ENCODE peak calls at places on chromosomes 13 and 19, in four cellular contexts. D is left lung, Z is spleen, R is endodermal cell. U is an unnamed sample. For H3K36me3, the result is how much of the 10 kb centered on the place peaks cover.

GRCh38 chr13:111966969-111967368 is 100.0 kb upstream of the SOX1 start:
- DNase-seq in D (no peak), Z (no peak), R (no peak), U (no peak)

GRCh38 chr19:33868821-33869412 is 72.2 kb downstream of the KCTD15 start:
- DNase-seq in D (no peak), Z (peak), R (peak), U (no peak)

GRCh38 chr13:85287528-85287927 is 511.7 kb downstream of the SLITRK6 start:
- DNase-seq in D (no peak), Z (no peak), R (no peak), U (no peak)

GRCh38 chr13:101455863-101456262 is 3.4 kb downstream of the ITGBL1 start:
- DNase-seq in D (no peak), Z (no peak), R (no peak), U (no peak)

GRCh38 chr19:38728752-38729541 is 15.3 kb downstream of the CAPN12 start:
- DNase-seq in D (peak), Z (peak), R (no peak), U (no peak)

GRCh38 chr19:1843116-1843515 is 5.2 kb downstream of the REXO1 start:
- DNase-seq in D (no peak), Z (no peak), R (no peak), U (no peak)

GRCh38 chr19:48735031-48735615 is 5.3 kb downstream of the RASIP1 start:
- DNase-seq in D (peak), Z (no peak), R (peak), U (no peak)

GRCh38 chr13:43657485-43657884 is 129.3 kb downstream of the ENOX1 start:
- DNase-seq in D (no peak), Z (no peak), R (no peak), U (no peak)

GRCh38 chr19:10805758-10806247 is 30.2 kb downstream of the TMED1 start:
- DNase-seq in D (no peak), Z (no peak), R (no peak), U (no peak)

GRCh38 chr19:2048959-2049740 is 1.9 kb downstream of the MKNK2 start:
- DNase-seq in D (peak), Z (peak), R (no peak), U (no peak)

GRCh38 chr13:46542833-46543232 is 10.1 kb upstream of the LRCH1 start:
- DNase-seq in D (no peak), Z (no peak), R (no peak), U (no peak)

GRCh38 chr19:21586341-21587116 is 81.1 kb downstream of the ZNF429 start:
- DNase-seq in D (peak), Z (peak), R (peak), U (no peak)

GRCh38 chr13:73898276-73898675 is 235.9 kb downstream of the KLF12 start:
- DNase-seq in D (no peak), Z (no peak), R (no peak), U (no peak)

GRCh38 chr19:35090160-35090794 is 25.3 kb upstream of the FXYD3 start:
- DNase-seq in D (peak), Z (no peak), R (peak), U (no peak)

GRCh38 chr13:57740719-57741118 is 109.2 kb downstream of the PCDH17 start:
- DNase-seq in D (no peak), Z (no peak), R (no peak), U (no peak)

GRCh38 chr19:36152061-36152885 is at the start of gene COX7A1:
- DNase-seq in D (peak), Z (peak), R (peak), U (no peak)

GRCh38 chr13:108375772-108376171 is 106.3 kb downstream of the TNFSF13B start:
- DNase-seq in D (no peak), Z (no peak), R (no peak), U (no peak)

GRCh38 chr13:57813641-57814040 is 182.1 kb downstream of the PCDH17 start:
- DNase-seq in D (no peak), Z (no peak), R (no peak), U (no peak)

GRCh38 chr19:13831560-13832056 is 36.4 kb downstream of the ZSWIM4 start:
- DNase-seq in D (no peak), Z (no peak), R (no peak), U (no peak)

GRCh38 chr19:12841094-12841493 is 2.8 kb downstream of the MAST1 start:
- DNase-seq in D (no peak), Z (no peak), R (peak), U (no peak)

GRCh38 chr13:98222816-98223215 is 45.7 kb upstream of the RNF113B start:
- DNase-seq in D (no peak), Z (no peak), R (peak), U (no peak)

GRCh38 chr13:67549331-67549730 is 319.2 kb upstream of the PCDH9 start:
- DNase-seq in D (no peak), Z (no peak), R (no peak), U (no peak)

GRCh38 chr13:65112123-65113075 is 2117.7 kb downstream of the PCDH9 start:
- DNase-seq in D (no peak), Z (no peak), R (no peak), U (no peak)

GRCh38 chr13:41706189-41706588 is 248.8 kb downstream of the RGCC start:
- DNase-seq in D (no peak), Z (no peak), R (no peak), U (no peak)

GRCh38 chr13:42041684-42042035 is 6.8 kb upstream of the DGKH start:
- DNase-seq in D (peak), Z (no peak), R (peak), U (peak)

GRCh38 chr13:39374741-39375189 is 228.2 kb downstream of the LHFPL6 start:
- DNase-seq in D (no peak), Z (no peak), R (no peak), U (no peak)

GRCh38 chr19:1975081-1975480 is 34.1 kb downstream of the CSNK1G2 start:
- DNase-seq in D (no peak), Z (no peak), R (no peak), U (no peak)

GRCh38 chr13:41670873-41671443 is 213.6 kb downstream of the RGCC start:
- DNase-seq in D (no peak), Z (no peak), R (no peak), U (no peak)

GRCh38 chr13:46354143-46355087 is 32.6 kb downstream of the RUBCNL start:
- DNase-seq in D (no peak), Z (no peak), R (no peak), U (no peak)

GRCh38 chr19:31232871-31233270 is 116.4 kb downstream of the TSHZ3 start:
- DNase-seq in D (no peak), Z (no peak), R (no peak), U (no peak)

GRCh38 chr19:55642153-55643002 is 1.1 kb upstream of the ZNF581 start:
- DNase-seq in D (peak), Z (peak), R (peak), U (no peak)

GRCh38 chr19:40315812-40316475 is 30.8 kb upstream of the AKT2 start:
- DNase-seq in D (peak), Z (no peak), R (no peak), U (no peak)

GRCh38 chr13:85521586-85521985 is 277.6 kb downstream of the SLITRK6 start:
- DNase-seq in D (no peak), Z (no peak), R (no peak), U (no peak)

GRCh38 chr19:16461630-16462051 is 10.1 kb downstream of the EPS15L1 start:
- DNase-seq in D (no peak), Z (no peak), R (no peak), U (no peak)

GRCh38 chr19:36524617-36525016 is 3.5 kb downstream of the ZNF260 start:
- DNase-seq in D (no peak), Z (no peak), R (no peak), U (no peak)

GRCh38 chr19:46689358-46689757 is 27.6 kb downstream of the PRKD2 start:
- DNase-seq in D (no peak), Z (no peak), R (no peak), U (no peak)

GRCh38 chr19:46693760-46694159 is 23.2 kb downstream of the PRKD2 start:
- DNase-seq in D (no peak), Z (no peak), R (no peak), U (no peak)

GRCh38 chr19:46692918-46693722 is 23.8 kb downstream of the PRKD2 start:
- DNase-seq in D (no peak), Z (no peak), R (no peak), U (no peak)

GRCh38 chr19:46691948-46692347 is 25.0 kb downstream of the PRKD2 start:
- DNase-seq in D (no peak), Z (no peak), R (no peak), U (no peak)

DNA sequence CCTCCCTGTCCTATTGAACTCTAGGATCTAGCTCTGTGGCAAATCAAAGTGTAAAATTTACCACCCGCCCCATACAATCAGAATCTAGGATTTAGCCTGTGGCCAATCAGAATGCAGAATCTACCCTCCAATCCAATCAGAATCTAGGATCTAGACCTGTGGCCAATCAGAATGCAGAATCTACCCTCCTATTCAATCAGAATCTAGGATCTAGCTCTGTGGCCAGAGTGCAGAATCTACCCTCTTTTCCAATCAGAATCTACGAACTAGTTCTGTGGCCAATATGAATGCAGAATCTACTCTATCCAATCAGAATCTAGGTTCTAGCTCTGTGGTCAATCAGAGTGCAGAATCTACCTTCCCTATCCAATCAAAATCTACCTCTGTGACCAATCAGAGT is 25.8 kb downstream of the PRKD2 start:
- DNase-seq in D (no peak), Z (no peak), R (no peak), U (no peak)
- H3K36me3 ChIP-seq in D (half or more), Z (half or more), R (half or more), U (half or more)

DNA sequence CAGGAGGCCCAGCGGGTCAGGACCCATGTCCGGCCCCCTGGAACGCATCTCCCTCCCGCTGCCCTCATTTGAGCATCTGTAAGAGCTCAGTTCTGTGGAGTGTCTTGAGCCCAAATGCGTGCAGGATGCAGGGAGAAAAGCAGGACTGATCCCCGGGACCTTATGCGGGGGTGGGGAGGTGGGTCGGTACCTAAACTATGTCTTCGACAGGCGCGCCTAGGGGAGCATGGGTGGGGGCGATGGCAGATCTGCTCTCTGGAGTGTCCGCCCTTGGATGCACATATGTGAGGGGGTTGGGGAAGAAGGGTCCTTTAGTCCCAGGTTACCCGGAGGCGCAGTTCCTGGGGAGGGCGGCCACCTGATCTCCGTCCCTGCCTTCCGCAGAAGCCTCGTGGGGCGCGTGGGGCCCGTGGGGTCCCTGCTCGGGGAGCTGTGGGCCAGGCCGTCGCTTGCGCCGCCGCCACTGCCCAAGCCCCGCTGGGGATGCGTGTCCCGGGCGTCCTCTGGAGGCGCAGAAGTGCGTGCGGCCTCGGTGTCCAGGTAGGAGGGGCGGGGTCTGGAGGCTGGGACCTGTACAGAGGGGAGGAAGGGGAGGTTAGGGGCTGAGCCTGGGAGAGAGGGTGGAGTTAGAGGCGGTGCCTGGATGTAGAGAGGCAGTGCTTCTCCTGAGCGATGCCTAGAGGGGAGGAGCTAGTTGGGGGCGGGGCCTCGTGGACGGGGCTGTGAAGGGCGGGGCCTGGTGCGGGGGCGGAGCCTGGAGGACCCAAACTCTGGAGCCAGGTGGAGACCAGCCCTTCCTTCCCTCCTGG is 2.8 kb downstream of the CILP2 start:
- DNase-seq in D (no peak), Z (peak), R (peak), U (no peak)
- H3K4me3 ChIP-seq in D (no peak), Z (peak), R (no peak), U (peak)

DNA sequence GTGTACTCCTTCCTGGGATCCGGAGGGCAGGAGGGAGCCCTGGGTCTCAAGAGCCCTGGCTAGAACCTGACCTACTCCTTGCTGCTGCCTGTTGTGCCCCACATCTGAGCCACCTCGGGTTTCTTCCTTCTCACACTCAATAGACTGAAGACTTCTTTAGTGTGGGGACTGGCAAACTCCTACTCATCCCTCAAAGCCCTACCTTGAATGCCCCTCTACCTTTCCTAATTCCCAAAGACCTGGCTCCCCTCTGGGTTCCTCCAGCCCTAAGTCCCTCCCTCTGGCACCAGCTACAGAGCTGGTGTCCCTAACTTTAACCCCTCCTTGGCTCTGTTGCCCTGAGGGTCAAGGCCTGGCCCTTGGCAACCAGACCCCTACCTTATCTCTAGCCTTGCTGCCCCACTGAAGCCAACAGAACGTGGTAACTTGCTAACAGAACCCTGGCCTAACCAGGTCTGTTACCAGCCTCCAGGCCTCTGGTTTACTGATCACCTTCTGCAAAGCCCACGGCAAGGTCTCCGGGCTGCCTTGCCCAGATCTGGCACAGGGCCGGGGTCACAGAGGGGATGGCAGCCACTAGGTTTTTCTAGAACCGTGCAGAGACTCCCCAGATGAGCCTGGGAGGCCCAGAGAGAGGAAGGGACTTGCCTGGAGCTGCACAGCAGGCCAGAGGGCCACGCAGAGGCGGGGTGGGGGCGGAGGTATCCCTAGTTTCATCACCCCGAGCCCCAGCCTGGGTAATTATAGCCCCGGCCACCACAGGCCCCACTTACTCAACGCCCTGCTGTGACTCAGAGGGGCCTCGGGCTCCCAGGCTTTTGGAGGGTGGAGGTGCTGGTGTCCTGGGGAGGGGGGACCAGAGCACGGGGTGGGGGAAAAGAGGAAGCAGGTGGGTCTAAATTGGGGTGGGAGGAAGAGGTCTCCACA is 15.3 kb downstream of the ZBTB7A start:
- DNase-seq in D (peak), Z (no peak), R (no peak), U (no peak)
- H3K36me3 ChIP-seq in D (half or more), Z (half or more), R (under half), U (under half)

GRCh38 chr19:50660083-50660366 is 10.8 kb downstream of the C19orf81 start:
- DNase-seq in D (no peak), Z (no peak), R (no peak), U (no peak)
- H3K4me3 ChIP-seq in D (no peak), Z (no peak), R (no peak), U (no peak)

GRCh38 chr13:23372264-23372905 is 61.1 kb downstream of the SACS start:
- DNase-seq in D (no peak), Z (no peak), R (no peak), U (no peak)
- H3K36me3 ChIP-seq in D (under half), Z (under half), R (under half), U (under half)

DNA sequence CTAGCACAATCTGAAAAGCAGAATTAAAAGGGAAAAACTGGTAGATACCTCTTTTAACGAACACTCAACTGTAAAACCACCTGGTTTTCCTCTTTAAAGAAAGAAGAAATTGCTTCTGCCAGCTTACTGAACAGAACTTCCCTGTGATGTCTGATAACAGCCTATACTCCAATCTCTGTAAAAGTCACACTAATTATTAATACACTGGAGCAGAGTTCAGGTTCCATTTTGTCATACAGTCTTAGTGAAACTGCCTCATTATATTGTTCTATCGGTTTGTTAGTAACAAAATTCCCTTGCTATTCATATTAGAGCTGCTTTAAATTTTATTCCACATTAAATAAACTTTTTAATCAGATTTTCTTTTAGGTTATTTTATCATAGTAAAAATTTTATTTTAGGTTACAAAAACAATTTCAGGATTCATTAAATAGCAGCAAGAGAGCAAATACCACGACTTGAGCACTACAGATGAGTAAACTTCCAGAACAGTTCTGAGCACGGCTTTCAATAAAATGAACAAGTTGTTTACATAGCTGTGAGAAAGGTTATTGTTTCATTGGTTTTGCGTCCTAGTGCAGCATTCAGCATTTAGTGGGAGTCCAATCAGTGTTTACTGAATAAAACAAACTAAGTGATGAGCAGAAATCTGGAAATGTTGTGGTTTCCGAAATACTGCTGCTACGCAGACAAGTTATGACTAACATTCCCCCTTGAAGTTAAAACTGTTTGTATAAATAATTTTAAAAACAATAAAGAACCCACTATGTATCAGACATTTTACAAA is 251.3 kb upstream of the STARD13 start:
- DNase-seq in D (no peak), Z (no peak), R (no peak), U (no peak)
- H3K4me3 ChIP-seq in D (no peak), Z (no peak), R (no peak), U (peak)

GRCh38 chr13:110689711-110690110 is 16.2 kb downstream of the CARS2 start:
- DNase-seq in D (no peak), Z (peak), R (no peak), U (no peak)
- H3K36me3 ChIP-seq in D (half or more), Z (under half), R (under half), U (under half)

DNA sequence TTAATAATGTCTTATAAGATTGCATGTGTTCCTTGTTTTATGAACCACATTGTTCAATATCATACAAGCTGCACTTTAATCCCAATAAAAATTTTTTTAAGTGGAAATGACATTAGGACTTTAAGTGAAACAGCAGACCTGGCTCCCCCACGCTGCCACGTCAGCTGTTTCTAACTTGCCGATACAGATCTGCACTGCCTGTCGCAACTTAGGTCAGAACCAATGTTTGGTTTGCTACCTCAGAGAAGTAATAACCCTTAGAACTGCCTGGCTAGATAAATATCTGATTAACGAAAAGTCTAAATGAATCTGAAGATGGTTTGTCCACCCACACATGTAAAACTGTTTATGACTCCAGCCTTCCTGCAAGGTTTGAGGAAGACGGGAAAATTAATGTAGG is 327.5 kb upstream of the DACH1 start:
- DNase-seq in D (peak), Z (no peak), R (no peak), U (no peak)
- H3K4me3 ChIP-seq in D (no peak), Z (no peak), R (no peak), U (no peak)

U was measured in thoracic aorta.